ENCODE peak calls at places on chromosomes 7 and 10, in ten cellular contexts. W is colonic mucosa, M is cardiac muscle cell, L is A549, N is A673, Z is IMR-90, Y is mammary epithelial cell, K is GM23338, S is ascending aorta, I is thoracic aorta. O is an unnamed sample.

GRCh38 chr7:55366461-55367138 is 1.5 kb downstream of the LANCL2 start:
- DNase-seq in W (peak; percentile 28), M (peak; percentile 43), L (peak; percentile 37), N (peak; percentile 29), Z (no peak), Y (no peak), K (peak; percentile 57), S (no peak), I (no peak), O (no peak)

GRCh38 chr10:36739884-36740445 is 385.4 kb upstream of the ANKRD30A start:
- DNase-seq in W (no peak), M (no peak), L (no peak), N (no peak), Z (peak; percentile 42), Y (no peak), K (no peak), S (no peak), I (no peak), O (no peak)

GRCh38 chr10:90817173-90817889 is 40.5 kb downstream of the HTR7 start:
- DNase-seq in W (no peak), M (no peak), L (no peak), N (no peak), Z (no peak), Y (peak; percentile 86), K (no peak), S (no peak), I (no peak), O (no peak)

GRCh38 chr7:43004076-43004475 is 71.9 kb downstream of the MRPL32 start:
- DNase-seq in W (no peak), M (no peak), L (no peak), N (peak; percentile 4), Z (no peak), Y (no peak), K (no peak), S (no peak), I (no peak), O (peak; percentile 37)

GRCh38 chr10:89114846-89115625 is 92.1 kb downstream of the CH25H start:
- DNase-seq in W (no peak), M (no peak), L (no peak), N (no peak), Z (no peak), Y (no peak), K (no peak), S (no peak), I (no peak), O (no peak)

GRCh38 chr10:119149723-119150122 is 15.8 kb downstream of the SFXN4 start:
- DNase-seq in W (no peak), M (no peak), L (peak; percentile 34), N (peak; percentile 26), Z (no peak), Y (no peak), K (peak; percentile 68), S (no peak), I (no peak), O (no peak)

GRCh38 chr10:133456041-133456951 is 2.6 kb downstream of the SCART1 start:
- DNase-seq in W (peak; percentile 11), M (no peak), L (no peak), N (no peak), Z (no peak), Y (no peak), K (no peak), S (peak; percentile 55), I (no peak), O (peak; percentile 78)

GRCh38 chr7:35355911-35356310 is 102.0 kb upstream of the TBX20 start:
- DNase-seq in W (no peak), M (no peak), L (no peak), N (no peak), Z (no peak), Y (no peak), K (no peak), S (no peak), I (no peak), O (no peak)

GRCh38 chr7:157016352-157017041 is 6.0 kb upstream of the MNX1 start:
- DNase-seq in W (peak; percentile 16), M (no peak), L (no peak), N (no peak), Z (no peak), Y (no peak), K (peak; percentile 82), S (no peak), I (no peak), O (no peak)

GRCh38 chr7:26551740-26552139 is 260.1 kb downstream of the SNX10 start:
- DNase-seq in W (no peak), M (no peak), L (no peak), N (no peak), Z (no peak), Y (no peak), K (no peak), S (no peak), I (no peak), O (no peak)

GRCh38 chr7:27150568-27151340 is 1.6 kb downstream of the HOXA3 start:
- DNase-seq in W (peak; percentile 81), M (peak; percentile 79), L (peak; percentile 81), N (peak; percentile 81), Z (peak; percentile 78), Y (peak; percentile 85), K (peak; percentile 85), S (peak; percentile 88), I (no peak), O (no peak)

GRCh38 chr10:70771311-70772194 is 13.6 kb downstream of the TBATA start:
- DNase-seq in W (no peak), M (no peak), L (no peak), N (no peak), Z (no peak), Y (no peak), K (no peak), S (peak; percentile 34), I (no peak), O (no peak)

GRCh38 chr7:135964254-135964653 is 12.9 kb downstream of the MTPN start:
- DNase-seq in W (no peak), M (no peak), L (no peak), N (no peak), Z (peak; percentile 7), Y (no peak), K (no peak), S (no peak), I (no peak), O (no peak)

GRCh38 chr7:152663101-152663740 is 12.7 kb downstream of the XRCC2 start:
- DNase-seq in W (no peak), M (no peak), L (no peak), N (no peak), Z (no peak), Y (no peak), K (peak; percentile 23), S (no peak), I (no peak), O (no peak)

GRCh38 chr7:52684388-52684787 is 351.0 kb upstream of the POM121L12 start:
- DNase-seq in W (no peak), M (no peak), L (no peak), N (no peak), Z (no peak), Y (no peak), K (no peak), S (no peak), I (no peak), O (no peak)

DNA sequence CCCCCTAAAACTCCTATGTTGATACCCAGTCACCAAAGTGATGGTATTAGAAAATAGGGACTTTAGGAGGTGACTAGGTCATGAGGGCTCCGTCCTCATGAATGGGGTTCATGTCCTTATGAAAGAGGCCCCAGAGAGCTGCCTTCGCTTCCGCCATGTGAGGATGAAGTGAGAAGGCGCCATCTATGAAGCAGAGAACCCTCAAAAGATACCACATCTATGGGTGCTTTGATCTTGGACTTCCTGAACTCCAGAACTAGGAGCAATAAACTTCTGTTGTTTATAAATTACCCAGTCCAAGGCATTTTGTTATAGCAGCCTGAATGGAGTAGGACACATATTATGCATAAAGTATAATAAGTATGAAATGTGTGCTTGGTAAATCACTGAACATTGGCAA is 8.1 kb upstream of the PDSS1 start:
- DNase-seq in W (no peak), M (no peak), L (no peak), N (no peak), Z (no peak), Y (no peak), K (no peak), S (no peak), I (no peak), O (no peak)
- H3K4me1 ChIP-seq in W (no peaks in the 10 kb centered on the region), M (no peaks in the 10 kb centered on the region), L (no peaks in the 10 kb centered on the region), N (no peaks in the 10 kb centered on the region), Z (no peaks in the 10 kb centered on the region), Y (no peaks in the 10 kb centered on the region), K (no peaks in the 10 kb centered on the region), S (no peaks in the 10 kb centered on the region), I (no peaks in the 10 kb centered on the region), O (no peaks in the 10 kb centered on the region)

GRCh38 chr10:47021850-47022249 is 110.6 kb downstream of the PTPN20 start:
- DNase-seq in W (no peak), M (no peak), L (no peak), N (no peak), Z (no peak), Y (no peak), K (no peak), S (no peak), I (no peak), O (no peak)
- TF ChIP-seq CTCF in W (no peak), M (peak; percentile 10), L (no peak), N (no peak), Z (no peak), Y (peak; percentile 9), K (no peak), S (no peak), I (no peak), O (no peak)

GRCh38 chr10:102654969-102655368 is 10.7 kb downstream of the TRIM8 start:
- DNase-seq in W (no peak), M (no peak), L (no peak), N (no peak), Z (no peak), Y (no peak), K (no peak), S (no peak), I (no peak), O (no peak)

GRCh38 chr10:102656791-102657371 is 12.6 kb downstream of the TRIM8 start:
- DNase-seq in W (no peak), M (no peak), L (no peak), N (no peak), Z (no peak), Y (no peak), K (no peak), S (no peak), I (no peak), O (no peak)

GRCh38 chr10:102652170-102652926 is 8.1 kb downstream of the TRIM8 start:
- DNase-seq in W (no peak), M (no peak), L (no peak), N (no peak), Z (no peak), Y (no peak), K (no peak), S (no peak), I (no peak), O (no peak)

GRCh38 chr10:102656026-102656425 is 11.7 kb downstream of the TRIM8 start:
- DNase-seq in W (no peak), M (no peak), L (no peak), N (no peak), Z (no peak), Y (no peak), K (no peak), S (no peak), I (no peak), O (no peak)

GRCh38 chr10:102654566-102654965 is 10.3 kb downstream of the TRIM8 start:
- DNase-seq in W (no peak), M (no peak), L (no peak), N (no peak), Z (no peak), Y (no peak), K (no peak), S (no peak), I (no peak), O (no peak)
- H3K4me1 ChIP-seq in W (peaks cover 29% of the 10 kb centered on the region), M (peaks cover 9% of the 10 kb centered on the region), L (peaks cover 29% of the 10 kb centered on the region), N (no peaks in the 10 kb centered on the region), Z (peaks cover 13% of the 10 kb centered on the region), Y (peaks cover 12% of the 10 kb centered on the region), K (peaks cover 24% of the 10 kb centered on the region), S (peaks cover 12% of the 10 kb centered on the region), I (peaks cover 16% of the 10 kb centered on the region), O (peaks cover 55% of the 10 kb centered on the region)

GRCh38 chr7:47653550-47654351 is 71.8 kb upstream of the TNS3 start:
- DNase-seq in W (no peak), M (no peak), L (peak; percentile 67), N (no peak), Z (peak; percentile 81), Y (no peak), K (peak; percentile 15), S (no peak), I (no peak), O (no peak)
- TF ChIP-seq CTCF in W (no peak), M (no peak), L (no peak), N (no peak), Z (no peak), Y (no peak), K (no peak), S (no peak), I (no peak), O (no peak)

O was measured in esophagus muscularis mucosa.